ENCODE peak calls at places on chromosomes 12 and 14, in four cellular contexts. One of them, this sample, is unnamed. For H3K9me3, the result is how much of the 10 kb centered on the place peaks cover.

GRCh38 chr12:53645191-53645590 is 19.0 kb upstream of the ATF7 start:
- DNase-seq in neuronal stem cell: no peak
- DNase-seq in effector memory CD4-positive, alpha-beta T cell: no peak
- DNase-seq in A673: no peak
- DNase-seq in this sample: no peak

GRCh38 chr14:92867246-92867925 is 55.6 kb upstream of the CHGA start:
- DNase-seq in A673: no peak
- DNase-seq in effector memory CD4-positive, alpha-beta T cell: no peak
- DNase-seq in neuronal stem cell: no peak
- DNase-seq in this sample: no peak

GRCh38 chr12:45425426-45425825 is 209.5 kb downstream of the ANO6 start:
- DNase-seq in effector memory CD4-positive, alpha-beta T cell: no peak
- DNase-seq in neuronal stem cell: no peak
- DNase-seq in A673: no peak
- DNase-seq in this sample: no peak

GRCh38 chr12:53171725-53172329 is 8.7 kb upstream of the ZNF740 start:
- DNase-seq in effector memory CD4-positive, alpha-beta T cell: no peak
- DNase-seq in neuronal stem cell: no peak
- DNase-seq in A673: peak
- DNase-seq in this sample: no peak

GRCh38 chr12:39028382-39028781 is 123.0 kb upstream of the CPNE8 start:
- DNase-seq in A673: no peak
- DNase-seq in effector memory CD4-positive, alpha-beta T cell: no peak
- DNase-seq in neuronal stem cell: no peak
- DNase-seq in this sample: no peak

GRCh38 chr12:1309610-1310009 is 284.8 kb downstream of the FBXL14 start:
- DNase-seq in neuronal stem cell: no peak
- DNase-seq in effector memory CD4-positive, alpha-beta T cell: no peak
- DNase-seq in A673: no peak
- DNase-seq in this sample: peak

GRCh38 chr12:13024151-13024946 is 19.8 kb upstream of the FAM234B start:
- DNase-seq in neuronal stem cell: no peak
- DNase-seq in effector memory CD4-positive, alpha-beta T cell: no peak
- DNase-seq in A673: no peak
- DNase-seq in this sample: peak

GRCh38 chr12:124188561-124189405 is 106.1 kb upstream of the RFLNA start:
- DNase-seq in A673: no peak
- DNase-seq in effector memory CD4-positive, alpha-beta T cell: no peak
- DNase-seq in neuronal stem cell: no peak
- DNase-seq in this sample: no peak

GRCh38 chr14:94100847-94101246 is 9.7 kb upstream of the IFI27 start:
- DNase-seq in neuronal stem cell: no peak
- DNase-seq in effector memory CD4-positive, alpha-beta T cell: no peak
- DNase-seq in A673: no peak
- DNase-seq in this sample: no peak

GRCh38 chr12:76199808-76200207 is 115.3 kb upstream of the NAP1L1 start:
- DNase-seq in effector memory CD4-positive, alpha-beta T cell: no peak
- DNase-seq in neuronal stem cell: no peak
- DNase-seq in A673: peak
- DNase-seq in this sample: no peak

GRCh38 chr12:57745485-57745881 is 644 bp downstream of the TSPAN31 start:
- DNase-seq in effector memory CD4-positive, alpha-beta T cell: no peak
- DNase-seq in A673: no peak
- DNase-seq in neuronal stem cell: no peak
- DNase-seq in this sample: no peak

DNA sequence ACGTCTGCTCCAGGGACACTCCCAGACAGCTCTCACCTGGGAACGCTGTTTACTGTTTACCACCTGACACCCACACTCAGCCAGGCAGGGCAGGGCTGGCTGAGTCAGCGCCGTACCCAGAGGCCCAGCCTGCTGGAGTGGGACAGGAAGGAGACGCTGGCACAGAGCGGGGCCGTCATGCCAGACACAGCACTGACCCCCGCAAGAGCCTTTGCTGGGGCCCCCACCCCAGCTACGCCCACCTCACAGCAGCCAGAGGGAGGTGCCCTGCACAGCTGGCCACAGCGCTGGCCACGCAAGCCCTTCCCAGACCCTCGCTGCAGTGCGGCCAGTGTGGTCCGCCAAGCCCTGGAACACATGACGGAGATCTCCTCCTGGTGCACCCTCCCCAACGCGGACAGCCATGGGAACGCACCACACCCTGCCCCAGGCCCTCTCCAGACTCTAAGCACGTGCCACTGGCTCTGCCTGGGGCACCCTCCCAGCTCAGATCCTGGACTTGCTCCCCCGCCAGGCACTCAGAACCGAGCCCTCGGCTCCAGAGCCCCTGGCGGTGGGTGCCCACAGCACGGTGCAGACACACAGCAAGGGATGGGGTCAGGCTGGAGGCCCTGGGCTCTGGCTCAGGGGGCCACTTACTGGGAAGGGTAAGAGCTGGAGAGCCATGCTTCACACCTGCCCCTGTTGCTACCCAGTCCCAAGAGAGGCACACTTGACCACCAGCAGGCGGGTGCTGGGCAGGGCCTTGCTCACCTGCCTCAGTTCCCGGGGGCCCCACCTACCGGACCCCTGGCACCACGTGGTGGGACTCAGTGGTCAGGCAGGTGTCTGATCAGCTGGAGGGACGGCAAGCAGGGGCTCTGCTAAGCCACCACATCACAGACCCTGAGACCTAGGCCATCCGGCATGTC is 5.6 kb downstream of the AHNAK2 start:
- DNase-seq in effector memory CD4-positive, alpha-beta T cell: no peak
- DNase-seq in neuronal stem cell: no peak
- DNase-seq in A673: no peak
- DNase-seq in this sample: no peak
- H3K4me3 ChIP-seq in effector memory CD4-positive, alpha-beta T cell: no peak
- H3K4me3 ChIP-seq in neuronal stem cell: no peak
- H3K4me3 ChIP-seq in A673: no peak
- H3K4me3 ChIP-seq in this sample: no peak

GRCh38 chr12:70241845-70242244 is 1.4 kb upstream of the CNOT2 start:
- DNase-seq in A673: no peak
- DNase-seq in effector memory CD4-positive, alpha-beta T cell: no peak
- DNase-seq in neuronal stem cell: no peak
- DNase-seq in this sample: no peak
- H3K27ac ChIP-seq in A673: peak
- H3K27ac ChIP-seq in effector memory CD4-positive, alpha-beta T cell: peak
- H3K27ac ChIP-seq in neuronal stem cell: no peak
- H3K27ac ChIP-seq in this sample: peak

GRCh38 chr14:106308839-106309389 is 782.5 kb downstream of the TMEM121 start:
- DNase-seq in effector memory CD4-positive, alpha-beta T cell: peak
- DNase-seq in neuronal stem cell: no peak
- DNase-seq in A673: peak
- DNase-seq in this sample: peak
- H3K9me3 ChIP-seq in effector memory CD4-positive, alpha-beta T cell: under half
- H3K9me3 ChIP-seq in neuronal stem cell: under half
- H3K9me3 ChIP-seq in A673: under half
- H3K9me3 ChIP-seq in this sample: under half

GRCh38 chr14:85528080-85528881 is 1.7 kb upstream of the FLRT2 start:
- DNase-seq in neuronal stem cell: peak
- DNase-seq in A673: peak
- DNase-seq in effector memory CD4-positive, alpha-beta T cell: no peak
- DNase-seq in this sample: no peak

GRCh38 chr14:85530626-85531025 is 682 bp downstream of the FLRT2 start:
- DNase-seq in A673: no peak
- DNase-seq in neuronal stem cell: peak
- DNase-seq in effector memory CD4-positive, alpha-beta T cell: no peak
- DNase-seq in this sample: no peak

GRCh38 chr14:85527458-85527857 is 2.5 kb upstream of the FLRT2 start:
- DNase-seq in neuronal stem cell: no peak
- DNase-seq in effector memory CD4-positive, alpha-beta T cell: no peak
- DNase-seq in A673: peak
- DNase-seq in this sample: no peak

GRCh38 chr14:85529803-85530574 is at the start of gene FLRT2:
- DNase-seq in A673: peak
- DNase-seq in effector memory CD4-positive, alpha-beta T cell: no peak
- DNase-seq in neuronal stem cell: peak
- DNase-seq in this sample: no peak

GRCh38 chr14:85528882-85529585 is 910 bp upstream of the FLRT2 start:
- DNase-seq in effector memory CD4-positive, alpha-beta T cell: no peak
- DNase-seq in A673: peak
- DNase-seq in neuronal stem cell: peak
- DNase-seq in this sample: no peak
- H3K4me3 ChIP-seq in effector memory CD4-positive, alpha-beta T cell: no peak
- H3K4me3 ChIP-seq in A673: peak
- H3K4me3 ChIP-seq in neuronal stem cell: peak
- H3K4me3 ChIP-seq in this sample: no peak

GRCh38 chr12:135127-135526 is 68.6 kb downstream of the IQSEC3 start:
- DNase-seq in A673: no peak
- DNase-seq in effector memory CD4-positive, alpha-beta T cell: no peak
- DNase-seq in neuronal stem cell: no peak
- DNase-seq in this sample: no peak

GRCh38 chr12:129001-129400 is 62.4 kb downstream of the IQSEC3 start:
- DNase-seq in neuronal stem cell: no peak
- DNase-seq in effector memory CD4-positive, alpha-beta T cell: no peak
- DNase-seq in A673: no peak
- DNase-seq in this sample: no peak

GRCh38 chr12:128079-128478 is 61.5 kb downstream of the IQSEC3 start:
- DNase-seq in effector memory CD4-positive, alpha-beta T cell: no peak
- DNase-seq in A673: no peak
- DNase-seq in neuronal stem cell: no peak
- DNase-seq in this sample: no peak

GRCh38 chr12:131726-132465 is 65.3 kb downstream of the IQSEC3 start:
- DNase-seq in effector memory CD4-positive, alpha-beta T cell: no peak
- DNase-seq in A673: no peak
- DNase-seq in neuronal stem cell: no peak
- DNase-seq in this sample: no peak

GRCh38 chr12:130519-130918 is 64.0 kb downstream of the IQSEC3 start:
- DNase-seq in effector memory CD4-positive, alpha-beta T cell: no peak
- DNase-seq in A673: no peak
- DNase-seq in neuronal stem cell: no peak
- DNase-seq in this sample: no peak
- H3K27ac ChIP-seq in effector memory CD4-positive, alpha-beta T cell: no peak
- H3K27ac ChIP-seq in A673: no peak
- H3K27ac ChIP-seq in neuronal stem cell: peak
- H3K27ac ChIP-seq in this sample: no peak

GRCh38 chr14:104287301-104288009 is 149.1 kb downstream of the KIF26A start:
- DNase-seq in neuronal stem cell: no peak
- DNase-seq in A673: no peak
- DNase-seq in effector memory CD4-positive, alpha-beta T cell: no peak
- DNase-seq in this sample: no peak
- H3K9me3 ChIP-seq in neuronal stem cell: under half
- H3K9me3 ChIP-seq in A673: under half
- H3K9me3 ChIP-seq in effector memory CD4-positive, alpha-beta T cell: under half
- H3K9me3 ChIP-seq in this sample: under half

GRCh38 chr14:87017335-87017734 is 975.6 kb downstream of the GALC start:
- DNase-seq in effector memory CD4-positive, alpha-beta T cell: no peak
- DNase-seq in A673: no peak
- DNase-seq in neuronal stem cell: no peak
- DNase-seq in this sample: no peak

GRCh38 chr14:87018294-87018693 is 974.7 kb downstream of the GALC start:
- DNase-seq in A673: no peak
- DNase-seq in effector memory CD4-positive, alpha-beta T cell: no peak
- DNase-seq in neuronal stem cell: no peak
- DNase-seq in this sample: no peak

GRCh38 chr14:87014854-87015253 is 978.1 kb downstream of the GALC start:
- DNase-seq in A673: peak
- DNase-seq in neuronal stem cell: no peak
- DNase-seq in effector memory CD4-positive, alpha-beta T cell: no peak
- DNase-seq in this sample: no peak

DNA sequence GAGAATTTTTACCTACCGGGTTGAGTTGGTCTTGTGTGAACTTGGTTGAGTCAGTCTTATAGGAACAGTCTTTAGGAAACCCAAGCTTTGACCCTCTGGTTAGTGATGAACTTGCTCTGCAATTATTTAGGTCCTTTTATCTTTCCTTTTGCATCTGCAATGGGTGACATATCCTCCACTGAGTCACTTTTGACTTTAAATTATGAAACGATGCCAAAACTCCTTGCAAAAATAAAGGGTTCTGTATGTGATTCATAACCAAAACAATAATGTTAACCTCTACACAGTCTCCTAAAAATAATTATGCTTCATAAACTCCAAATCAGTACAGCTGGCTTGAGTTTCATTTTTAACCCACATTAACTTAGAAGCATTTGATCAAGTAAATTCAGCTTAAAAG is 979.4 kb downstream of the GALC start:
- DNase-seq in A673: no peak
- DNase-seq in effector memory CD4-positive, alpha-beta T cell: no peak
- DNase-seq in neuronal stem cell: no peak
- DNase-seq in this sample: no peak
- H3K4me3 ChIP-seq in A673: no peak
- H3K4me3 ChIP-seq in effector memory CD4-positive, alpha-beta T cell: no peak
- H3K4me3 ChIP-seq in neuronal stem cell: no peak
- H3K4me3 ChIP-seq in this sample: no peak

GRCh38 chr12:51434305-51434704 is 9.7 kb downstream of the SLC4A8 start:
- DNase-seq in A673: no peak
- DNase-seq in neuronal stem cell: no peak
- DNase-seq in effector memory CD4-positive, alpha-beta T cell: no peak
- DNase-seq in this sample: no peak

GRCh38 chr12:51424662-51425539 is at the start of gene SLC4A8:
- DNase-seq in effector memory CD4-positive, alpha-beta T cell: peak
- DNase-seq in A673: peak
- DNase-seq in neuronal stem cell: peak
- DNase-seq in this sample: peak

GRCh38 chr12:51428256-51428655 is 3.6 kb downstream of the SLC4A8 start:
- DNase-seq in A673: no peak
- DNase-seq in neuronal stem cell: no peak
- DNase-seq in effector memory CD4-positive, alpha-beta T cell: no peak
- DNase-seq in this sample: no peak

GRCh38 chr12:51429705-51430104 is 5.1 kb downstream of the SLC4A8 start:
- DNase-seq in A673: no peak
- DNase-seq in neuronal stem cell: no peak
- DNase-seq in effector memory CD4-positive, alpha-beta T cell: no peak
- DNase-seq in this sample: no peak

GRCh38 chr12:51430196-51430895 is 5.7 kb downstream of the SLC4A8 start:
- DNase-seq in A673: no peak
- DNase-seq in effector memory CD4-positive, alpha-beta T cell: no peak
- DNase-seq in neuronal stem cell: no peak
- DNase-seq in this sample: no peak
- H3K27ac ChIP-seq in A673: no peak
- H3K27ac ChIP-seq in effector memory CD4-positive, alpha-beta T cell: no peak
- H3K27ac ChIP-seq in neuronal stem cell: no peak
- H3K27ac ChIP-seq in this sample: no peak

GRCh38 chr12:31732926-31733548 is 4.2 kb upstream of the AMN1 start:
- DNase-seq in neuronal stem cell: no peak
- DNase-seq in A673: peak
- DNase-seq in effector memory CD4-positive, alpha-beta T cell: no peak
- DNase-seq in this sample: no peak
- H3K9me3 ChIP-seq in neuronal stem cell: under half
- H3K9me3 ChIP-seq in A673: under half
- H3K9me3 ChIP-seq in effector memory CD4-positive, alpha-beta T cell: under half
- H3K9me3 ChIP-seq in this sample: under half

GRCh38 chr12:83821967-83822366 is 1090.6 kb downstream of the SLC6A15 start:
- DNase-seq in A673: no peak
- DNase-seq in effector memory CD4-positive, alpha-beta T cell: no peak
- DNase-seq in neuronal stem cell: no peak
- DNase-seq in this sample: no peak

GRCh38 chr12:83823386-83824045 is 1089.1 kb downstream of the SLC6A15 start:
- DNase-seq in A673: peak
- DNase-seq in effector memory CD4-positive, alpha-beta T cell: no peak
- DNase-seq in neuronal stem cell: peak
- DNase-seq in this sample: peak

GRCh38 chr12:83817730-83818129 is 1094.9 kb downstream of the SLC6A15 start:
- DNase-seq in effector memory CD4-positive, alpha-beta T cell: no peak
- DNase-seq in A673: no peak
- DNase-seq in neuronal stem cell: no peak
- DNase-seq in this sample: no peak

GRCh38 chr12:83818888-83819287 is 1093.7 kb downstream of the SLC6A15 start:
- DNase-seq in effector memory CD4-positive, alpha-beta T cell: no peak
- DNase-seq in A673: peak
- DNase-seq in neuronal stem cell: no peak
- DNase-seq in this sample: no peak
- H3K4me3 ChIP-seq in effector memory CD4-positive, alpha-beta T cell: no peak
- H3K4me3 ChIP-seq in A673: no peak
- H3K4me3 ChIP-seq in neuronal stem cell: no peak
- H3K4me3 ChIP-seq in this sample: no peak

This sample was measured in CD4-positive, CD25-positive, alpha-beta regulatory T cell.